ENCODE peak calls at places on chromosomes 6 and 20, in six cellular contexts. A, N, L, Z, P and G are unnamed samples.
A peak's percentile ranks its signal among the peaks of the same experiment; 100 is the strongest.

GRCh38 chr6:166512567-166512966 is 73.9 kb downstream of the RAMACL start:
- DNase-seq in A (no peak), N (no peak), L (no peak), Z (peak; percentile 27), P (no peak), G (peak; percentile 23)

GRCh38 chr6:168128006-168128630 is 49.1 kb upstream of the FRMD1 start:
- DNase-seq in A (no peak), N (no peak), L (no peak), Z (no peak), P (no peak), G (no peak)

GRCh38 chr6:47709160-47709559 is 10.8 kb downstream of the ADGRF4 start:
- DNase-seq in A (no peak), N (no peak), L (no peak), Z (no peak), P (no peak), G (no peak)

GRCh38 chr20:16312998-16313397 is 260.2 kb downstream of the KIF16B start:
- DNase-seq in A (no peak), N (no peak), L (no peak), Z (no peak), P (no peak), G (no peak)

GRCh38 chr6:84728602-84729001 is 35.8 kb downstream of the TBX18 start:
- DNase-seq in A (no peak), N (no peak), L (peak; percentile 11), Z (peak; percentile 15), P (peak; percentile 10), G (peak; percentile 22)

GRCh38 chr6:140105857-140106256 is 731.4 kb upstream of the CITED2 start:
- DNase-seq in A (no peak), N (no peak), L (no peak), Z (peak; percentile 37), P (peak; percentile 2), G (peak; percentile 41)

GRCh38 chr6:13239530-13240455 is 88.5 kb downstream of the TBC1D7 start:
- DNase-seq in A (no peak), N (no peak), L (peak; percentile 3), Z (no peak), P (no peak), G (no peak)

GRCh38 chr20:51128198-51128597 is 105.3 kb upstream of the KCNG1 start:
- DNase-seq in A (no peak), N (no peak), L (peak; percentile 97), Z (no peak), P (no peak), G (no peak)

GRCh38 chr20:46545077-46545826 is 5.2 kb downstream of the OCSTAMP start:
- DNase-seq in A (no peak), N (peak; percentile 23), L (peak; percentile 21), Z (no peak), P (no peak), G (peak; percentile 98)

GRCh38 chr6:137323860-137324259 is 104.7 kb upstream of the IFNGR1 start:
- DNase-seq in A (no peak), N (no peak), L (no peak), Z (no peak), P (no peak), G (peak; percentile 30)

GRCh38 chr6:39281312-39281980 is 32.8 kb downstream of the KCNK17 start:
- DNase-seq in A (no peak), N (no peak), L (no peak), Z (no peak), P (no peak), G (no peak)

GRCh38 chr6:90368601-90369000 is 72.0 kb upstream of the BACH2 start:
- DNase-seq in A (no peak), N (no peak), L (peak; percentile 79), Z (no peak), P (no peak), G (no peak)

GRCh38 chr6:44223471-44224153 is at the start of gene SLC29A1:
- DNase-seq in A (peak; percentile 71), N (peak; percentile 67), L (peak; percentile 28), Z (no peak), P (peak; percentile 76), G (peak; percentile 93)

GRCh38 chr6:7270320-7271204 is 42.4 kb downstream of the SSR1 start:
- DNase-seq in A (no peak), N (no peak), L (no peak), Z (no peak), P (no peak), G (no peak)

GRCh38 chr6:124961784-124962611 is at the start of gene RNF217:
- DNase-seq in A (peak; percentile 35), N (peak; percentile 72), L (peak; percentile 76), Z (no peak), P (peak; percentile 48), G (no peak)

GRCh38 chr20:4856022-4856755 is 134.5 kb downstream of the PRND start:
- DNase-seq in A (no peak), N (no peak), L (no peak), Z (no peak), P (no peak), G (no peak)

GRCh38 chr6:105808571-105808970 is 277.6 kb upstream of the PRDM1 start:
- DNase-seq in A (no peak), N (no peak), L (no peak), Z (no peak), P (no peak), G (no peak)

GRCh38 chr20:503048-503737 is 40.4 kb downstream of the CSNK2A1 start:
- DNase-seq in A (no peak), N (no peak), L (no peak), Z (no peak), P (no peak), G (no peak)

GRCh38 chr20:36061754-36062153 is 92.8 kb upstream of the EPB41L1 start:
- DNase-seq in A (no peak), N (peak; percentile 27), L (no peak), Z (no peak), P (no peak), G (no peak)

GRCh38 chr6:89830385-89830809 is 717 bp downstream of the CASP8AP2 start:
- DNase-seq in A (no peak), N (no peak), L (no peak), Z (no peak), P (no peak), G (peak; percentile 26)

GRCh38 chr20:53079883-53080282 is 107.7 kb downstream of the TSHZ2 start:
- DNase-seq in A (no peak), N (no peak), L (no peak), Z (no peak), P (no peak), G (no peak)

GRCh38 chr6:137845460-137845859 is 21.6 kb upstream of the TNFAIP3 start:
- DNase-seq in A (no peak), N (no peak), L (peak; percentile 45), Z (no peak), P (no peak), G (peak; percentile 43)

GRCh38 chr6:5486214-5486613 is 224.9 kb downstream of the FARS2 start:
- DNase-seq in A (no peak), N (no peak), L (no peak), Z (no peak), P (no peak), G (no peak)

GRCh38 chr20:44407402-44408184 is 52.1 kb downstream of the HNF4A start:
- DNase-seq in A (no peak), N (peak; percentile 69), L (peak; percentile 14), Z (peak; percentile 80), P (peak; percentile 66), G (peak; percentile 80)

DNA sequence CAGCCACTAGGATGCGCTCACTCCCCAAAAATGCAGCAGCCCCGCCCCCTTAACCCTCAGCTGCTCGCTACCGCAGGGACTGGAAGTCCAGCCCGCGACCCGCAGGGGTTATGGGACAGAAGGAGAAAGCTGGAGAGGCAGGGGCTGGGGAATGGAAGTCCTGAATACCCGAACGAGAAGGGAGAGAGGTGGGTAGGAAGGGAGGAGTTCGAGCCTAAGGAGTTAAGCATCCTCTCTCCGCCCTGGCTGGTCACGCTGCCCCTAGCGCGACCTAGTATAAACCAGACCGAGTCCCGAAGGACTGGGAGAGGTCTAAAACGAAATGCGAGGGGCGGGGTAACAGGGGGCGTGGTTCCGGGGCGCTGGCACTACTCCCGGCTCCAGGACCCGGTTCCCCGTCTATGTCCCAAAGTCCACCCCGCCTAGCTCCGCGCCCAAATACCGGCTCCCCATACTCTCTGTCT is 448 bp upstream of the DDAH2 start:
- DNase-seq in A (peak; percentile 94), N (peak; percentile 86), L (peak; percentile 79), Z (peak; percentile 70), P (peak; percentile 80), G (peak; percentile 94)
- TF ChIP-seq POLR2A in A (peak; percentile 18), N (peak; percentile 21), L (no peak), Z (no peak), P (peak; percentile 35), G (peak; percentile 6)

GRCh38 chr6:96899019-96899418 is 1.3 kb upstream of the NDUFAF4 start:
- DNase-seq in A (no peak), N (peak; percentile 34), L (peak; percentile 55), Z (peak; percentile 37), P (peak; percentile 6), G (peak; percentile 54)

GRCh38 chr6:96898241-96898851 is 655 bp upstream of the NDUFAF4 start:
- DNase-seq in A (no peak), N (no peak), L (peak; percentile 34), Z (no peak), P (no peak), G (peak; percentile 33)

GRCh38 chr6:96899599-96899998 is 1.9 kb upstream of the NDUFAF4 start:
- DNase-seq in A (no peak), N (no peak), L (no peak), Z (no peak), P (no peak), G (no peak)

GRCh38 chr6:96900873-96901272 is 3.2 kb upstream of the NDUFAF4 start:
- DNase-seq in A (no peak), N (no peak), L (no peak), Z (no peak), P (no peak), G (no peak)

DNA sequence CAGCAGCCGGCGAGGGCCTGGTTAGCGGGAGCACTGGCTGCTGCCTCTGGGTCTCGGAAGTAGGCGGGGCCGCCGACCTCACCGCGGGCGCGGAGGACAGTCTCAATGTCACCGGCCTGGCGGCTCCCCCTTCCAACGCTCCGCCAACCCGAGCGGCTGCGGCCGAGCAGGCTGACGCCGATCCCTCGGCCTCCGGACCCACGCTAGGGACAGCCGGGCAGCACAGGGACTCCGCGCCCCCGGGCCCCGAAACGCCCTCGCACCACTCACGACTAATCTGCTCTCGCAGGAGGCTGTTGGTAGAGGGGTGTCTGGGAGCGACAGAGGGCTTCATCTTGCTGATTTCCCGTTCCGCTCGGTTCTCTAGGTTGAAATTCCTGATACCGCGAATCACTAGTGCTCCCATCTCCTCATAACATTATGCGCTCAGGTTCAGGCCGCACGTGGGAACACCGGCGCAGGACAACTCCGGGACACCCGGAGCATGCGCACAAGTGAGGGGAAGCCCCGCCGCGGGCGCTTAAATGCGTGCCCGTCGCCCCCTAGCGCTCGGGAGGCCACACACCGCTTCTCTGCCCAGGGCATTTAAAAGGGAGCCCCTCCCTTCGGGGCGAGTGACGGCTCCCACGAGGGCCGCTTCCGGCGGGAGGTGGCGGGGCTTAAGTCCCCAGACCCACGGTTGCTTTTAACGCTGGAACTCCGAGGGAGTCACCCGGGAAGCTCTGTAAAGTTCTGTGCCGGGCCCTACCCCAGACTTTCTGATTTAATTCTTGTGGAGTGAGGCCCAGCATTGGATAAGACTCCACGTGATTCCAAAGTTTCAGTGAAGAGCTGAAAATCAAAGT is at the start of gene NDUFAF4:
- DNase-seq in A (peak; percentile 90), N (peak; percentile 95), L (peak; percentile 90), Z (peak; percentile 90), P (peak; percentile 76), G (peak; percentile 96)
- TF ChIP-seq POLR2A in A (peak; percentile 54), N (no peak), L (peak; percentile 77), Z (peak; percentile 72), P (peak; percentile 46), G (peak; percentile 79)

GRCh38 chr6:87472525-87473418 is at the start of gene SLC35A1:
- DNase-seq in A (peak; percentile 68), N (peak; percentile 83), L (peak; percentile 73), Z (peak; percentile 74), P (peak; percentile 75), G (peak; percentile 89)
- TF ChIP-seq POLR2A in A (peak; percentile 8), N (peak; percentile 53), L (peak; percentile 46), Z (no peak), P (peak; percentile 66), G (peak; percentile 71)

GRCh38 chr20:20743511-20744169 is 31.2 kb upstream of the RALGAPA2 start:
- DNase-seq in A (peak; percentile 23), N (peak; percentile 48), L (no peak), Z (no peak), P (no peak), G (peak; percentile 93)
- TF ChIP-seq POLR2A in A (no peak), N (no peak), L (no peak), Z (no peak), P (no peak), G (peak; percentile 71)